ENCODE peak calls at places on chromosome 5, in eight cellular contexts. E is stimulated activated CD8-positive, alpha-beta memory T cell treated with anti-CD3 and anti-CD28 coated beads, Interleukin-15, amount 100 ng/mL, for 24 hours; R is AG08395; Z is fibroblast of villous mesenchyme; B is GM04504; F is NCI-H2029 treated with DMSO at 0.1 percent for 48 hours; A is ELR; J is AG10803. I is an unnamed sample.

GRCh38 chr5:137954131-137954879 is 65.0 kb downstream of the PKD2L2 start:
- DNase-seq in E (no peak), R (peak; percentile 88), Z (peak; percentile 98), B (peak; percentile 74), F (no peak), A (peak; percentile 90), J (peak; percentile 87), I (peak; percentile 91)

GRCh38 chr5:80140496-80140895 is 105.3 kb downstream of the THBS4 start:
- DNase-seq in E (no peak), R (no peak), Z (no peak), B (no peak), F (no peak), A (no peak), J (no peak), I (no peak)

GRCh38 chr5:168137265-168137664 is 154.2 kb upstream of the WWC1 start:
- DNase-seq in E (no peak), R (no peak), Z (no peak), B (no peak), F (no peak), A (no peak), J (no peak), I (no peak)

GRCh38 chr5:66171349-66172344 is 27.5 kb downstream of the SREK1 start:
- DNase-seq in E (no peak), R (peak; percentile 52), Z (peak; percentile 73), B (peak; percentile 16), F (peak; percentile 21), A (peak; percentile 78), J (peak; percentile 63), I (peak; percentile 65)

GRCh38 chr5:177271113-177271512 is 32.4 kb downstream of the RAB24 start:
- DNase-seq in E (no peak), R (no peak), Z (no peak), B (no peak), F (no peak), A (peak; percentile 26), J (no peak), I (peak; percentile 18)

GRCh38 chr5:146105477-146105876 is at the start of gene PLAC8L1:
- DNase-seq in E (no peak), R (no peak), Z (no peak), B (no peak), F (no peak), A (no peak), J (no peak), I (no peak)

GRCh38 chr5:141641634-141642278 is 5.0 kb downstream of the RELL2 start:
- DNase-seq in E (no peak), R (peak; percentile 74), Z (peak; percentile 56), B (no peak), F (no peak), A (peak; percentile 84), J (peak; percentile 77), I (peak; percentile 81)

GRCh38 chr5:140555747-140556312 is 1.4 kb downstream of the SRA1 start:
- DNase-seq in E (no peak), R (no peak), Z (no peak), B (no peak), F (no peak), A (no peak), J (no peak), I (no peak)

GRCh38 chr5:122908662-122909061 is 63.2 kb downstream of the SNX24 start:
- DNase-seq in E (no peak), R (no peak), Z (peak; percentile 38), B (no peak), F (no peak), A (no peak), J (peak; percentile 23), I (no peak)

GRCh38 chr5:161230222-161230621 is 316.3 kb downstream of the GABRB2 start:
- DNase-seq in E (no peak), R (no peak), Z (no peak), B (no peak), F (peak; percentile 50), A (no peak), J (no peak), I (no peak)

GRCh38 chr5:79983618-79984017 is 7.4 kb downstream of the MTX3 start:
- DNase-seq in E (no peak), R (no peak), Z (no peak), B (no peak), F (no peak), A (no peak), J (peak; percentile 47), I (no peak)

GRCh38 chr5:159097461-159098284 is 2.0 kb downstream of the EBF1 start:
- DNase-seq in E (no peak), R (peak; percentile 50), Z (peak; percentile 58), B (no peak), F (no peak), A (peak; percentile 23), J (peak; percentile 73), I (peak; percentile 26)

GRCh38 chr5:38719916-38720315 is 125.9 kb upstream of the OSMR start:
- DNase-seq in E (no peak), R (peak; percentile 88), Z (peak; percentile 86), B (peak; percentile 91), F (no peak), A (peak; percentile 90), J (peak; percentile 91), I (peak; percentile 87)

GRCh38 chr5:145797336-145797735 is 37.8 kb downstream of the PRELID2 start:
- DNase-seq in E (no peak), R (no peak), Z (peak; percentile 42), B (no peak), F (peak; percentile 41), A (peak; percentile 86), J (peak; percentile 6), I (peak; percentile 72)

GRCh38 chr5:172549708-172550095 is 91.4 kb upstream of the NEURL1B start:
- DNase-seq in E (no peak), R (no peak), Z (no peak), B (no peak), F (no peak), A (no peak), J (no peak), I (no peak)